ENCODE peak calls at places on chromosomes 12 and 14, in ten cellular contexts. P is skeletal muscle cell; R is left colon; G is fibroblast of gingiva; Y is brain microvascular endothelial cell; N is left lung; D is activated naive CD4-positive, alpha-beta T cell treated with anti-CD3 and anti-CD28 coated beads, Interleukin-2, amount 10 ng/mL, durations not matched to agents 7 days and 5 days; O is NCI-H345; L is aorta; B is Daoy. Z is an unnamed sample.

GRCh38 chr12:12181516-12181915 is 85.3 kb downstream of the LRP6 start:
- DNase-seq in O (no peak), Y (no peak), N (no peak), P (no peak), R (no peak), G (no peak), D (no peak), L (no peak), B (no peak), Z (no peak)

GRCh38 chr12:71719647-71720370 is 33.9 kb downstream of the TMEM19 start:
- DNase-seq in L (no peak), B (no peak), O (no peak), G (no peak), N (no peak), P (no peak), D (no peak), R (no peak), Y (no peak), Z (no peak)

GRCh38 chr12:26863515-26863914 is 30.5 kb upstream of the ITPR2 start:
- DNase-seq in Y (no peak), D (no peak), R (no peak), L (no peak), O (no peak), P (no peak), N (no peak), B (no peak), G (no peak), Z (no peak)

GRCh38 chr12:51871918-51872688 is 15.8 kb upstream of the ANKRD33 start:
- DNase-seq in D (no peak), O (no peak), B (no peak), G (no peak), R (peak), L (peak), Y (no peak), N (no peak), P (no peak), Z (no peak)

GRCh38 chr12:93571854-93572711 is at the start of gene SOCS2:
- DNase-seq in B (peak), L (peak), R (peak), Y (no peak), N (peak), P (no peak), D (peak), G (peak), O (peak), Z (no peak)

GRCh38 chr12:130649101-130649571 is 67.0 kb downstream of the RIMBP2 start:
- DNase-seq in B (no peak), P (no peak), N (no peak), G (no peak), O (no peak), R (no peak), Y (no peak), D (no peak), L (no peak), Z (no peak)

GRCh38 chr12:65918057-65918456 is 93.8 kb downstream of the HMGA2 start:
- DNase-seq in Y (no peak), G (no peak), O (no peak), R (no peak), B (no peak), L (no peak), N (no peak), P (no peak), D (no peak), Z (no peak)

GRCh38 chr14:101623077-101623372 is 61.7 kb downstream of the DIO3 start:
- DNase-seq in R (no peak), N (no peak), L (no peak), Y (no peak), D (no peak), G (no peak), O (no peak), P (no peak), B (no peak), Z (no peak)